ENCODE peak calls at places on chromosomes 12 and 14, in seven cellular contexts. One of them, this sample, is unnamed.
A peak's percentile ranks its signal among the peaks of the same experiment; 100 is the strongest.

GRCh38 chr12:94879542-94879941 is 124.0 kb downstream of the NDUFA12 start:
- DNase-seq in fibroblast of lung: no peak
- DNase-seq in endothelial cell of umbilical vein: no peak
- DNase-seq in neural progenitor cell: peak; percentile 62
- DNase-seq in GM23248: no peak
- DNase-seq in SK-N-SH: no peak
- DNase-seq in MM.1S: no peak
- DNase-seq in this sample: no peak

GRCh38 chr14:77268989-77269595 is 1.9 kb downstream of the NGB start:
- DNase-seq in SK-N-SH: no peak
- DNase-seq in neural progenitor cell: no peak
- DNase-seq in GM23248: no peak
- DNase-seq in MM.1S: peak; percentile 14
- DNase-seq in fibroblast of lung: no peak
- DNase-seq in endothelial cell of umbilical vein: no peak
- DNase-seq in this sample: no peak

GRCh38 chr12:77640356-77640755 is 190.3 kb upstream of the NAV3 start:
- DNase-seq in SK-N-SH: no peak
- DNase-seq in GM23248: no peak
- DNase-seq in MM.1S: no peak
- DNase-seq in neural progenitor cell: no peak
- DNase-seq in endothelial cell of umbilical vein: no peak
- DNase-seq in fibroblast of lung: no peak
- DNase-seq in this sample: no peak

GRCh38 chr12:91377456-91377855 is 194.8 kb upstream of the DCN start:
- DNase-seq in endothelial cell of umbilical vein: no peak
- DNase-seq in SK-N-SH: no peak
- DNase-seq in GM23248: peak; percentile 29
- DNase-seq in fibroblast of lung: peak; percentile 28
- DNase-seq in MM.1S: no peak
- DNase-seq in neural progenitor cell: no peak
- DNase-seq in this sample: no peak

GRCh38 chr14:51658441-51659173 is 6.9 kb downstream of the FRMD6 start:
- DNase-seq in MM.1S: no peak
- DNase-seq in fibroblast of lung: no peak
- DNase-seq in neural progenitor cell: no peak
- DNase-seq in GM23248: peak; percentile 35
- DNase-seq in SK-N-SH: no peak
- DNase-seq in endothelial cell of umbilical vein: no peak
- DNase-seq in this sample: no peak

GRCh38 chr14:56555921-56556570 is 23.6 kb upstream of the TMEM260 start:
- DNase-seq in GM23248: peak; percentile 38
- DNase-seq in fibroblast of lung: peak; percentile 20
- DNase-seq in SK-N-SH: peak; percentile 11
- DNase-seq in neural progenitor cell: peak; percentile 55
- DNase-seq in endothelial cell of umbilical vein: peak; percentile 46
- DNase-seq in MM.1S: peak; percentile 23
- DNase-seq in this sample: peak; percentile 24

GRCh38 chr14:55581011-55581806 is 1.2 kb downstream of the KTN1 start:
- DNase-seq in GM23248: peak; percentile 76
- DNase-seq in SK-N-SH: peak; percentile 72
- DNase-seq in neural progenitor cell: no peak
- DNase-seq in fibroblast of lung: peak; percentile 40
- DNase-seq in MM.1S: peak; percentile 10
- DNase-seq in endothelial cell of umbilical vein: peak; percentile 47
- DNase-seq in this sample: peak; percentile 50

GRCh38 chr14:93759781-93760307 is 28.4 kb downstream of the PRIMA1 start:
- DNase-seq in endothelial cell of umbilical vein: no peak
- DNase-seq in MM.1S: no peak
- DNase-seq in SK-N-SH: peak; percentile 61
- DNase-seq in GM23248: no peak
- DNase-seq in fibroblast of lung: no peak
- DNase-seq in neural progenitor cell: no peak
- DNase-seq in this sample: no peak

GRCh38 chr12:80018119-80018518 is 81.2 kb upstream of the OTOGL start:
- DNase-seq in MM.1S: no peak
- DNase-seq in neural progenitor cell: no peak
- DNase-seq in fibroblast of lung: no peak
- DNase-seq in GM23248: no peak
- DNase-seq in SK-N-SH: no peak
- DNase-seq in endothelial cell of umbilical vein: no peak
- DNase-seq in this sample: no peak

GRCh38 chr12:129971721-129972120 is 67.9 kb upstream of the TMEM132D start:
- DNase-seq in neural progenitor cell: no peak
- DNase-seq in MM.1S: no peak
- DNase-seq in endothelial cell of umbilical vein: no peak
- DNase-seq in fibroblast of lung: no peak
- DNase-seq in SK-N-SH: no peak
- DNase-seq in GM23248: no peak
- DNase-seq in this sample: no peak

GRCh38 chr12:45192041-45192695 is 23.7 kb upstream of the ANO6 start:
- DNase-seq in neural progenitor cell: peak; percentile 9
- DNase-seq in fibroblast of lung: peak; percentile 79
- DNase-seq in GM23248: peak; percentile 65
- DNase-seq in MM.1S: no peak
- DNase-seq in SK-N-SH: no peak
- DNase-seq in endothelial cell of umbilical vein: peak; percentile 85
- DNase-seq in this sample: peak; percentile 76

GRCh38 chr12:7934560-7935463 is 1.2 kb downstream of the SLC2A3 start:
- DNase-seq in SK-N-SH: no peak
- DNase-seq in fibroblast of lung: no peak
- DNase-seq in GM23248: peak; percentile 39
- DNase-seq in neural progenitor cell: peak; percentile 38
- DNase-seq in MM.1S: no peak
- DNase-seq in endothelial cell of umbilical vein: peak; percentile 7
- DNase-seq in this sample: no peak

GRCh38 chr14:70664698-70665447 is 23.2 kb downstream of the TTC9 start:
- DNase-seq in GM23248: no peak
- DNase-seq in endothelial cell of umbilical vein: no peak
- DNase-seq in neural progenitor cell: no peak
- DNase-seq in MM.1S: peak; percentile 10
- DNase-seq in fibroblast of lung: no peak
- DNase-seq in SK-N-SH: no peak
- DNase-seq in this sample: no peak

GRCh38 chr12:967641-968040 is 18.1 kb upstream of the RAD52 start:
- DNase-seq in MM.1S: no peak
- DNase-seq in GM23248: no peak
- DNase-seq in SK-N-SH: no peak
- DNase-seq in fibroblast of lung: no peak
- DNase-seq in neural progenitor cell: no peak
- DNase-seq in endothelial cell of umbilical vein: no peak
- DNase-seq in this sample: no peak

GRCh38 chr12:88111074-88111652 is 30.7 kb downstream of the CEP290 start:
- DNase-seq in fibroblast of lung: peak; percentile 45
- DNase-seq in endothelial cell of umbilical vein: peak; percentile 67
- DNase-seq in SK-N-SH: peak; percentile 25
- DNase-seq in MM.1S: peak; percentile 71
- DNase-seq in neural progenitor cell: peak; percentile 8
- DNase-seq in GM23248: peak; percentile 72
- DNase-seq in this sample: peak; percentile 26

GRCh38 chr12:66549050-66549389 is 129.9 kb downstream of the GRIP1 start:
- DNase-seq in neural progenitor cell: no peak
- DNase-seq in GM23248: no peak
- DNase-seq in SK-N-SH: no peak
- DNase-seq in endothelial cell of umbilical vein: no peak
- DNase-seq in MM.1S: no peak
- DNase-seq in fibroblast of lung: no peak
- DNase-seq in this sample: no peak
- H2AFZ ChIP-seq in neural progenitor cell: no peak overlapping the region
- H2AFZ ChIP-seq in GM23248: no peak overlapping the region
- H2AFZ ChIP-seq in SK-N-SH: no peak overlapping the region
- H2AFZ ChIP-seq in endothelial cell of umbilical vein: no peak overlapping the region
- H2AFZ ChIP-seq in MM.1S: no peak overlapping the region
- H2AFZ ChIP-seq in fibroblast of lung: no peak overlapping the region
- H2AFZ ChIP-seq in this sample: no peak overlapping the region

DNA sequence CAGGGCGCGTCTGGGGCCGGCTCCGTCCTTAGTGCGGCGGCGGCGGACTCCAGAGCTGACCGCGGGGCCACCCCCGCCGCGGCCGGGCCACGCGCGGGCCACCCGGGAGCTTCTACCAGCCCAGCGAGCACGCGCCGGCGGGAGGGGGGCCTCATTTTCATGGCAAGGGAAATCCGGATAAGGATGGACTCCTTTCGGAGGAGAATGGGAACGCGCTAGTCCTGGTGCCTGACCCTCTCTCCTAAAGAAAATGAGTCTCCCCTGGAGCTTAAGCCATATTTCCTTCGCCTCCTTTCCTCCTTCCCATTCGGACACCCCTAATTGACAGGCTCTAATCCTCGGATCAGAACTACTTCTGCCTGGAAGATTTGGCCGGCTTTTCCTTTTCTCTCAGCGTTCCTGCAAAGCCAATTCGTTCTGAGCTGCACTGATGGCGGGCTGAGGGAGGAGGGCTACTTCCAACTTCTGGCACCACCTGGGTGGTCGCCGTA is 81.8 kb upstream of the HMGA2 start:
- DNase-seq in neural progenitor cell: peak; percentile 92
- DNase-seq in GM23248: peak; percentile 68
- DNase-seq in MM.1S: no peak
- DNase-seq in SK-N-SH: no peak
- DNase-seq in fibroblast of lung: peak; percentile 51
- DNase-seq in endothelial cell of umbilical vein: peak; percentile 29
- DNase-seq in this sample: peak; percentile 24
- H3K9ac ChIP-seq in neural progenitor cell: no peak overlapping the region
- H3K9ac ChIP-seq in GM23248: peak overlapping the region; percentile 87
- H3K9ac ChIP-seq in MM.1S: no peak overlapping the region
- H3K9ac ChIP-seq in SK-N-SH: peak overlapping the region; percentile 93
- H3K9ac ChIP-seq in fibroblast of lung: peak overlapping the region; percentile 73
- H3K9ac ChIP-seq in endothelial cell of umbilical vein: peak overlapping the region; percentile 91
- H3K9ac ChIP-seq in this sample: peak overlapping the region; percentile 95

GRCh38 chr14:100122481-100123215 is 36.8 kb downstream of the DEGS2 start:
- DNase-seq in fibroblast of lung: no peak
- DNase-seq in MM.1S: no peak
- DNase-seq in neural progenitor cell: no peak
- DNase-seq in endothelial cell of umbilical vein: no peak
- DNase-seq in SK-N-SH: no peak
- DNase-seq in GM23248: no peak
- DNase-seq in this sample: no peak
- H2AFZ ChIP-seq in fibroblast of lung: no peak overlapping the region
- H2AFZ ChIP-seq in MM.1S: no peak overlapping the region
- H2AFZ ChIP-seq in neural progenitor cell: no peak overlapping the region
- H2AFZ ChIP-seq in endothelial cell of umbilical vein: no peak overlapping the region
- H2AFZ ChIP-seq in SK-N-SH: no peak overlapping the region
- H2AFZ ChIP-seq in GM23248: no peak overlapping the region
- H2AFZ ChIP-seq in this sample: no peak overlapping the region

DNA sequence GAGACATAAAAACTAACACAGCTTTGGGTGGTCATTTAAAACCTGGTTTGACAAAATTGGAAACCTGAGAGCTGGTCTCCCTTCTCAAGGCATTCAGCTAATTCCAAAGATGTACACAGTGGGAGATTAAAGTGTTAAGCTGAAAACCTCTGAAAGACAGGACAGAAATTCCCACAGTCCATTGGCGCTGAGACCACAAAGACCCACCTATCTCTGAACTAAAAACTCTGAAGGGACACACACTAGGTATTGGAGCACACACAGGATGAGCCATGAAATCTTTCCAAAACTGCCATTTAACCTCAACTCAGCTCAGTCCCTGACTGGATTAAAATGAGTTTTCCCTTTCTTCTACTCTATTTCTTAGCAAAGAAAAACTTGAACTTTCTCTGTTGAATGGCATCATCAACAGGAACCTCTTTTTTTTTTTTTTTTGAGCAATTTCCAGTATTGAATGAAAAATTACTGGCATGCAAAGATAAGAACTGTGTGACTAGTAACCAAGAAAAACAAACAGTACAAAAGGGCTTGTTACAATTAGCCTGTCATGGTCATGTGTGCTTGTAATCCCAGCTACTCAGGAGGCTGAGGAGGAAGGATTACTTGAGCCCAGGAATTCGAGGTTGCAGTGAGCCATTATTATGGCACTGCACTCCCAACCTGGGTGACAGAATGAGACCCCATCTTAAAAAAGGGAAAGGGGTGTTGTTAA is 82.4 kb downstream of the IPO8 start:
- DNase-seq in MM.1S: no peak
- DNase-seq in GM23248: peak; percentile 14
- DNase-seq in neural progenitor cell: peak; percentile 40
- DNase-seq in fibroblast of lung: peak; percentile 70
- DNase-seq in endothelial cell of umbilical vein: peak; percentile 87
- DNase-seq in SK-N-SH: no peak
- DNase-seq in this sample: peak; percentile 70
- H3K9ac ChIP-seq in MM.1S: no peak overlapping the region
- H3K9ac ChIP-seq in GM23248: no peak overlapping the region
- H3K9ac ChIP-seq in neural progenitor cell: no peak overlapping the region
- H3K9ac ChIP-seq in fibroblast of lung: no peak overlapping the region
- H3K9ac ChIP-seq in endothelial cell of umbilical vein: peak overlapping the region; percentile 47
- H3K9ac ChIP-seq in SK-N-SH: no peak overlapping the region
- H3K9ac ChIP-seq in this sample: no peak overlapping the region

This sample was measured in astrocyte.